ENCODE peak calls at places on chromosomes 16 and 17, in six cellular contexts. L is PC-3, M is HCT116, O is neural progenitor cell, Q is SK-N-SH, I is OCI-LY7. R is an unnamed sample. For H3K4me1, the result is how much of the 10 kb centered on the place peaks cover.

GRCh38 chr17:5508855-5509254 is 22.5 kb downstream of the MIS12 start:
- DNase-seq in L (no peak), M (no peak), O (peak), Q (no peak), I (no peak), R (peak)

GRCh38 chr16:89660146-89660545 is 2.5 kb downstream of the SPATA33 start:
- DNase-seq in L (no peak), M (no peak), O (no peak), Q (no peak), I (no peak), R (no peak)

GRCh38 chr17:8025176-8025911 is 13.5 kb upstream of the ALOX15B start:
- DNase-seq in L (no peak), M (no peak), O (no peak), Q (no peak), I (no peak), R (no peak)

GRCh38 chr17:43927101-43927935 is 15.0 kb downstream of the PPY start:
- DNase-seq in L (peak), M (no peak), O (peak), Q (no peak), I (no peak), R (peak)

GRCh38 chr17:4512156-4513112 is 13.8 kb downstream of the SPNS2 start:
- DNase-seq in L (no peak), M (no peak), O (no peak), Q (no peak), I (no peak), R (no peak)

GRCh38 chr17:73722163-73722562 is 77.9 kb upstream of the SDK2 start:
- DNase-seq in L (no peak), M (no peak), O (no peak), Q (peak), I (peak), R (no peak)

GRCh38 chr16:88429387-88430184 is 23.5 kb upstream of the ZFPM1 start:
- DNase-seq in L (no peak), M (no peak), O (no peak), Q (no peak), I (no peak), R (no peak)

GRCh38 chr17:44202756-44203155 is 3.1 kb upstream of the ATXN7L3 start:
- DNase-seq in L (no peak), M (no peak), O (no peak), Q (no peak), I (no peak), R (no peak)

GRCh38 chr17:76540381-76541300 is 797 bp downstream of the PRCD start:
- DNase-seq in L (peak), M (peak), O (peak), Q (peak), I (peak), R (peak)

GRCh38 chr16:72848045-72848410 is 199.9 kb downstream of the ZFHX3 start:
- DNase-seq in L (no peak), M (no peak), O (no peak), Q (no peak), I (no peak), R (no peak)

GRCh38 chr17:67139784-67140665 is 95.7 kb downstream of the CACNG1 start:
- DNase-seq in L (peak), M (no peak), O (peak), Q (no peak), I (no peak), R (no peak)

GRCh38 chr17:2043785-2044184 is 2.0 kb downstream of the OVCA2 start:
- DNase-seq in L (peak), M (no peak), O (no peak), Q (no peak), I (no peak), R (no peak)

GRCh38 chr17:64200080-64201042 is 62.7 kb downstream of the TEX2 start:
- DNase-seq in L (no peak), M (no peak), O (no peak), Q (no peak), I (no peak), R (no peak)

GRCh38 chr17:74260525-74260850 is 13.5 kb upstream of the DNAI2 start:
- DNase-seq in L (no peak), M (no peak), O (peak), Q (no peak), I (no peak), R (no peak)

GRCh38 chr16:7492122-7492521 is 159.5 kb downstream of the RBFOX1 start:
- DNase-seq in L (no peak), M (no peak), O (peak), Q (no peak), I (no peak), R (no peak)

GRCh38 chr16:47460755-47461597 is at the start of the genes ITFG1 and PHKB:
- DNase-seq in L (peak), M (peak), O (peak), Q (peak), I (peak), R (peak)
- TF ChIP-seq CTCF in L (no peak), M (no peak), O (no peak), Q (no peak), I (peak), R (no peak)

GRCh38 chr17:29857823-29858222 is 72.2 kb downstream of the SSH2 start:
- DNase-seq in L (no peak), M (no peak), O (no peak), Q (no peak), I (no peak), R (no peak)

DNA sequence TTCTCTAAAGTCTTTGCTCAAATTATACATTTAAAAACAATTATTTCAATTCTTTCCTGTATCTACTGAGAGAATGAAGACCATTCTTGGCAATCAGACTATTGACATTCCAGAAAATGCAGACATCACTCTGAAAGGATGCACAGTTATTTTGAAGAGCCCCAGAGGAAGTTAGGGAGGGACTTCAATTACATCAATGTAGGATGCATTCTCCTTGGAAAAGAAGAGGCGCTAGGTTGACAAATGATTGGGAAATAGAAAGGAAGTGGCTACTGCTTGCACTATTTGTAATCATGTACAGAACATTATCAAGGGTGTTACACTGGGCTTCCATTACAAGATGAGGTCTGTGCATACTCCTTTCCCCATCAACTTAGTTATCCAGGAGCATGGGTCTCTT is 74.3 kb downstream of the SSH2 start:
- DNase-seq in L (no peak), M (no peak), O (no peak), Q (no peak), I (no peak), R (no peak)
- TF ChIP-seq EZH2phosphoT487 in L (no peak), M (no peak), O (no peak), Q (no peak), I (no peak), R (no peak)

GRCh38 chr16:15976225-15976812 is 26.9 kb downstream of the ABCC1 start:
- DNase-seq in L (no peak), M (no peak), O (no peak), Q (no peak), I (no peak), R (no peak)
- H3K4me1 ChIP-seq in L (under half), M (under half), O (under half), Q (under half), I (under half), R (under half)

DNA sequence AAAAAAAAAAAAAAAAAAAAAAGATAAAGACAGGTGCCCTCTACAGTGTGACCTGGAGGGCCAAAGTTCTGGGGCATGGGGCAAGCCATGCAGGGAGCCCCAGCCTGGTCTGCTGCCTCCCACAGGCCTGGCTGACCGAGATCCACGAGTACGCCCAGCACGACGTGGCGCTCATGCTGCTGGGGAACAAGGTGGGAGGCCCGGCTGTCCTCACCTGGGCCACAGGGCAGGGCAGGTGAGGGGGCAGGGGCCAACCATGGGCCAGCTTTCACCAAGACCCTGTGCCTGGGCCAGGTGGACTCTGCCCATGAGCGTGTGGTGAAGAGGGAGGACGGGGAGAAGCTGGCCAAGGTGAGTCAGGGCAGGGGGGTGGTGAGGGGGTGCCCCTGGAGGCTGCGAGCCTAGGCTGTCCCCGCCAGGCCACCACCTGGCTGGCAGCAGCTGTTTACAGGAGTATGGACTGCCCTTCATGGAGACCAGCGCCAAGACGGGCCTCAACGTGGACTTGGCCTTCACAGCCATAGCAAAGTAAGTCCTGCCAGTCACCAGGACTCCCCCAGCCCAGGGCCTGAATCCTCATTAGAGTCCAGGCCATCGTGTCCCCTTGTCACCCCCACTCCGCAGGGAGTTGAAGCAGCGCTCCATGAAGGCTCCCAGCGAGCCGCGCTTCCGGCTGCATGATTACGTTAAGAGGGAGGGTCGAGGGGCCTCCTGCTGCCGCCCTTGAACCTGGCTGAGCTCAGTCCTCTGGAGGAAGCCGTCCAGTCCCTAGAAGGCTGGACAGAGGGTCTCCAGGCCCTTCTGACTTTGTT is 2.7 kb upstream of the TRAF7 start:
- DNase-seq in L (peak), M (no peak), O (peak), Q (no peak), I (peak), R (peak)
- TF ChIP-seq CTCF in L (no peak), M (peak), O (no peak), Q (no peak), I (peak), R (peak)

GRCh38 chr17:82639628-82640027 is 8.6 kb downstream of the WDR45B start:
- DNase-seq in L (no peak), M (no peak), O (no peak), Q (no peak), I (no peak), R (no peak)
- TF ChIP-seq EZH2phosphoT487 in L (no peak), M (no peak), O (no peak), Q (no peak), I (no peak), R (no peak)

GRCh38 chr17:17761894-17762781 is 74.6 kb downstream of the SREBF1 start:
- DNase-seq in L (no peak), M (no peak), O (no peak), Q (no peak), I (no peak), R (no peak)
- H3K4me1 ChIP-seq in L (under half), M (under half), O (under half), Q (half or more), I (half or more), R (under half)

GRCh38 chr17:68740555-68741447 is 139.6 kb upstream of the FAM20A start:
- DNase-seq in L (no peak), M (no peak), O (no peak), Q (no peak), I (no peak), R (no peak)
- TF ChIP-seq CTCF in L (peak), M (peak), O (no peak), Q (peak), I (peak), R (no peak)

R was measured in hepatocyte.